ENCODE peak calls at places on chromosomes 7 and 10, in ten cellular contexts. N, H, Y, O, U, B, S, W, F and L are unnamed samples.

GRCh38 chr10:34031410-34031809 is 696.9 kb upstream of the NRP1 start:
- DNase-seq in N (peak), H (peak), Y (peak), O (no peak), U (no peak), B (peak), S (no peak), W (no peak), F (no peak), L (peak)

GRCh38 chr10:10526846-10527245 is 490.8 kb upstream of the CELF2 start:
- DNase-seq in N (no peak), H (no peak), Y (no peak), O (no peak), U (no peak), B (no peak), S (no peak), W (no peak), F (no peak), L (no peak)

GRCh38 chr10:112585052-112585451 is 138.0 kb downstream of the VTI1A start:
- DNase-seq in N (peak), H (peak), Y (no peak), O (no peak), U (no peak), B (no peak), S (peak), W (no peak), F (no peak), L (peak)

GRCh38 chr7:19146699-19147098 is 1.5 kb upstream of the FERD3L start:
- DNase-seq in N (no peak), H (peak), Y (no peak), O (no peak), U (no peak), B (no peak), S (peak), W (no peak), F (no peak), L (peak)

GRCh38 chr7:56026538-56026937 is 24.7 kb downstream of the PSPH start:
- DNase-seq in N (no peak), H (no peak), Y (no peak), O (no peak), U (no peak), B (no peak), S (peak), W (no peak), F (no peak), L (no peak)

GRCh38 chr7:148400101-148400500 is 190.5 kb upstream of the C7orf33 start:
- DNase-seq in N (no peak), H (no peak), Y (no peak), O (no peak), U (no peak), B (no peak), S (no peak), W (no peak), F (no peak), L (no peak)

GRCh38 chr7:32001948-32002347 is 68.3 kb downstream of the PDE1C start:
- DNase-seq in N (no peak), H (no peak), Y (no peak), O (no peak), U (no peak), B (no peak), S (no peak), W (no peak), F (no peak), L (no peak)

GRCh38 chr7:16055263-16055976 is 365.9 kb downstream of the CRPPA start:
- DNase-seq in N (no peak), H (no peak), Y (no peak), O (no peak), U (no peak), B (no peak), S (no peak), W (no peak), F (no peak), L (no peak)

GRCh38 chr7:147432068-147432467 is 1158.5 kb upstream of the C7orf33 start:
- DNase-seq in N (no peak), H (no peak), Y (no peak), O (no peak), U (no peak), B (peak), S (no peak), W (no peak), F (no peak), L (peak)

GRCh38 chr10:94358480-94358879 is 4.3 kb downstream of the NOC3L start:
- DNase-seq in N (no peak), H (peak), Y (no peak), O (peak), U (no peak), B (no peak), S (peak), W (no peak), F (no peak), L (peak)

GRCh38 chr7:141975806-141976523 is 2.4 kb upstream of the TAS2R38 start:
- DNase-seq in N (peak), H (peak), Y (peak), O (no peak), U (peak), B (peak), S (peak), W (peak), F (peak), L (peak)

GRCh38 chr7:151432658-151433521 is 7.1 kb downstream of the CRYGN start:
- DNase-seq in N (no peak), H (no peak), Y (no peak), O (no peak), U (peak), B (no peak), S (no peak), W (peak), F (no peak), L (no peak)

GRCh38 chr10:94992811-94993210 is 54.4 kb downstream of the CYP2C9 start:
- DNase-seq in N (no peak), H (no peak), Y (no peak), O (no peak), U (no peak), B (no peak), S (no peak), W (no peak), F (no peak), L (no peak)

GRCh38 chr10:92750788-92751533 is 61.2 kb downstream of the HHEX start:
- DNase-seq in N (no peak), H (no peak), Y (no peak), O (no peak), U (no peak), B (no peak), S (no peak), W (no peak), F (no peak), L (peak)